ENCODE peak calls at places on chromosomes 12 and 14, in four cellular contexts. One of them, this sample, is unnamed.

GRCh38 chr12:96578526-96579125 is 89.2 kb downstream of the CFAP54 start:
- DNase-seq in CD8-positive, alpha-beta T cell: no peak
- DNase-seq in WERI-Rb-1: no peak
- DNase-seq in fibroblast of pulmonary artery: peak
- DNase-seq in this sample: no peak

GRCh38 chr14:101991336-101991735 is 27.0 kb downstream of the DYNC1H1 start:
- DNase-seq in fibroblast of pulmonary artery: no peak
- DNase-seq in WERI-Rb-1: no peak
- DNase-seq in CD8-positive, alpha-beta T cell: no peak
- DNase-seq in this sample: no peak

GRCh38 chr14:85762523-85762922 is 232.6 kb downstream of the FLRT2 start:
- DNase-seq in fibroblast of pulmonary artery: no peak
- DNase-seq in CD8-positive, alpha-beta T cell: no peak
- DNase-seq in WERI-Rb-1: no peak
- DNase-seq in this sample: no peak

GRCh38 chr12:93777249-93777648 is 100.1 kb downstream of the CRADD start:
- DNase-seq in WERI-Rb-1: no peak
- DNase-seq in fibroblast of pulmonary artery: peak
- DNase-seq in CD8-positive, alpha-beta T cell: no peak
- DNase-seq in this sample: peak

GRCh38 chr12:1527789-1528188 is 66.6 kb downstream of the FBXL14 start:
- DNase-seq in WERI-Rb-1: no peak
- DNase-seq in fibroblast of pulmonary artery: peak
- DNase-seq in CD8-positive, alpha-beta T cell: no peak
- DNase-seq in this sample: peak

GRCh38 chr12:9741726-9742125 is 8.8 kb upstream of the CLECL1 start:
- DNase-seq in WERI-Rb-1: no peak
- DNase-seq in CD8-positive, alpha-beta T cell: peak
- DNase-seq in fibroblast of pulmonary artery: no peak
- DNase-seq in this sample: no peak

GRCh38 chr12:40692617-40693502 is 621 bp downstream of the CNTN1 start:
- DNase-seq in fibroblast of pulmonary artery: no peak
- DNase-seq in CD8-positive, alpha-beta T cell: no peak
- DNase-seq in WERI-Rb-1: peak
- DNase-seq in this sample: no peak

GRCh38 chr14:91595736-91596135 is 85.6 kb upstream of the PPP4R3A start:
- DNase-seq in CD8-positive, alpha-beta T cell: no peak
- DNase-seq in fibroblast of pulmonary artery: no peak
- DNase-seq in WERI-Rb-1: no peak
- DNase-seq in this sample: no peak

GRCh38 chr14:58272589-58273372 is 25.6 kb upstream of the ARID4A start:
- DNase-seq in fibroblast of pulmonary artery: peak
- DNase-seq in WERI-Rb-1: no peak
- DNase-seq in CD8-positive, alpha-beta T cell: no peak
- DNase-seq in this sample: peak

GRCh38 chr12:88834226-88834625 is 254.0 kb upstream of the KITLG start:
- DNase-seq in WERI-Rb-1: no peak
- DNase-seq in fibroblast of pulmonary artery: peak
- DNase-seq in CD8-positive, alpha-beta T cell: no peak
- DNase-seq in this sample: peak

GRCh38 chr14:53493895-53494294 is 340.8 kb upstream of the DDHD1 start:
- DNase-seq in WERI-Rb-1: no peak
- DNase-seq in fibroblast of pulmonary artery: no peak
- DNase-seq in CD8-positive, alpha-beta T cell: no peak
- DNase-seq in this sample: no peak

GRCh38 chr12:45893240-45893639 is 97.1 kb downstream of the SCAF11 start:
- DNase-seq in WERI-Rb-1: peak
- DNase-seq in fibroblast of pulmonary artery: peak
- DNase-seq in CD8-positive, alpha-beta T cell: no peak
- DNase-seq in this sample: no peak

GRCh38 chr12:96862326-96862725 is 44.7 kb upstream of the NEDD1 start:
- DNase-seq in fibroblast of pulmonary artery: no peak
- DNase-seq in WERI-Rb-1: no peak
- DNase-seq in CD8-positive, alpha-beta T cell: no peak
- DNase-seq in this sample: no peak

GRCh38 chr14:54565236-54566151 is 1.4 kb upstream of the SAMD4A start:
- DNase-seq in WERI-Rb-1: peak
- DNase-seq in CD8-positive, alpha-beta T cell: peak
- DNase-seq in fibroblast of pulmonary artery: peak
- DNase-seq in this sample: peak

GRCh38 chr14:65926504-65926903 is 514.0 kb downstream of the FUT8 start:
- DNase-seq in fibroblast of pulmonary artery: no peak
- DNase-seq in CD8-positive, alpha-beta T cell: no peak
- DNase-seq in WERI-Rb-1: no peak
- DNase-seq in this sample: no peak
- H3K4me3 ChIP-seq in fibroblast of pulmonary artery: no peak
- H3K4me3 ChIP-seq in CD8-positive, alpha-beta T cell: no peak
- H3K4me3 ChIP-seq in WERI-Rb-1: no peak
- H3K4me3 ChIP-seq in this sample: no peak

GRCh38 chr12:38370311-38370710 is 53.7 kb downstream of the ALG10B start:
- DNase-seq in fibroblast of pulmonary artery: no peak
- DNase-seq in CD8-positive, alpha-beta T cell: no peak
- DNase-seq in WERI-Rb-1: no peak
- DNase-seq in this sample: no peak

DNA sequence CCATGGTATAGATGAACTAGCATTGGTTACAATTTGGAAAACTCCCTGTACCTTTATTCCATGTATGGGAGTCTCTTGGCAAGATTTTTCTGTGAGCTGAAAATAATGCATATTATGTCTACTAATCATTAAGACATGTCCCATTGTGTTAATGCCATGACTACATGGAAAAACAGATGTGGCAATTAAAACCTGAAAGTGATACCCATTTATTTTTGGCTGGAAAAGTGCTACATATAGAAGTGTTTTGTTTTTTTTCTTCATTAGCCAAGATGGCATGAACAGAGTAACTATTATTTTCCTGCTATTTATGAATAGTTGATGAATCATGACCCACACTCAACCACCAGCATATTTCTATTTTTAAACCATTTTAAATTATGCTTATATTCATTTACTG is 58.2 kb downstream of the ALG10B start:
- DNase-seq in WERI-Rb-1: no peak
- DNase-seq in CD8-positive, alpha-beta T cell: no peak
- DNase-seq in fibroblast of pulmonary artery: no peak
- DNase-seq in this sample: no peak
- H3K4me3 ChIP-seq in WERI-Rb-1: no peak
- H3K4me3 ChIP-seq in CD8-positive, alpha-beta T cell: no peak
- H3K4me3 ChIP-seq in fibroblast of pulmonary artery: no peak
- H3K4me3 ChIP-seq in this sample: no peak

DNA sequence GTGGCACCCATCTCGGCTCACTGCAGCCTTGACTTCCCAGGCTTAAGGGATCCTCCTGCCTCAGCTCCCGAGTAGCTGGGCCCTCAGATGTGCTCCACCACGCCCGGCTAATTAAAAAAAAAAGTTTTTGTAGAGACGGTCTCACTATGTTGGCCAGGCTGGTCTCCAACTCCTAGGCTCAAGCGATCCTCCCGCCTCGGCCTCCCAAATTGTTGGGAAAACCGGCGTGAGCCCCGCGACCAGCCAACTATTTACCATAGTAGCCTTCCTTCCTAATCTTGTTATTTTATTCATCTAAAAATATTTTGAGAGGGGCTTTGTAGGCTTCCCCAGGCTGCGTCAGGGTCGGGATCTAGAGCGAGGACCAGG is 25.4 kb upstream of the YY1 start:
- DNase-seq in fibroblast of pulmonary artery: no peak
- DNase-seq in WERI-Rb-1: no peak
- DNase-seq in CD8-positive, alpha-beta T cell: no peak
- DNase-seq in this sample: no peak
- H3K4me3 ChIP-seq in fibroblast of pulmonary artery: peak
- H3K4me3 ChIP-seq in WERI-Rb-1: peak
- H3K4me3 ChIP-seq in CD8-positive, alpha-beta T cell: peak
- H3K4me3 ChIP-seq in this sample: peak

DNA sequence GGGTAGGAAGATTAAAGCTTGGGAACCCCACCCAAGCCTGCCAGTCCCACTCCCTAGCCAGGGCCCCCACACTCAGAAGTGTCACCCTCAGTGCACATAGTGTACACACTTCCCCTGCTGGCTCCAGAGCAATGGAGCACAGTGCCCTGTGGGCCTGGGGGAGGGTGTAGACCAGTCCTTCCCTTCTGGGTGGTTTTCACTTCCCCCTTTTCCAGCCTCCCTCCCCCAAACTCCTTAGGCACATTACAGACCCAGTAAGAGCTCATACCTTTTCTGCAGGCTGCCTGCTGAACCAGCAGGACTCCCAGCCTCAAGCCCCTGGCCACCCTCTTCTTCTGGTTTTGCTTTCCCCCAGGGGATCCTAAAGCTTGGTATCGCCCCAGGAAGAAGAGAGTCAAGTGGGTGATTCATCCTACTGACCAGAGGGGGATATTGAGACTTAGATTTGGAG is at the start of gene ZNF385A:
- DNase-seq in WERI-Rb-1: peak
- DNase-seq in CD8-positive, alpha-beta T cell: no peak
- DNase-seq in fibroblast of pulmonary artery: no peak
- DNase-seq in this sample: no peak
- H3K4me3 ChIP-seq in WERI-Rb-1: peak
- H3K4me3 ChIP-seq in CD8-positive, alpha-beta T cell: no peak
- H3K4me3 ChIP-seq in fibroblast of pulmonary artery: no peak
- H3K4me3 ChIP-seq in this sample: no peak

DNA sequence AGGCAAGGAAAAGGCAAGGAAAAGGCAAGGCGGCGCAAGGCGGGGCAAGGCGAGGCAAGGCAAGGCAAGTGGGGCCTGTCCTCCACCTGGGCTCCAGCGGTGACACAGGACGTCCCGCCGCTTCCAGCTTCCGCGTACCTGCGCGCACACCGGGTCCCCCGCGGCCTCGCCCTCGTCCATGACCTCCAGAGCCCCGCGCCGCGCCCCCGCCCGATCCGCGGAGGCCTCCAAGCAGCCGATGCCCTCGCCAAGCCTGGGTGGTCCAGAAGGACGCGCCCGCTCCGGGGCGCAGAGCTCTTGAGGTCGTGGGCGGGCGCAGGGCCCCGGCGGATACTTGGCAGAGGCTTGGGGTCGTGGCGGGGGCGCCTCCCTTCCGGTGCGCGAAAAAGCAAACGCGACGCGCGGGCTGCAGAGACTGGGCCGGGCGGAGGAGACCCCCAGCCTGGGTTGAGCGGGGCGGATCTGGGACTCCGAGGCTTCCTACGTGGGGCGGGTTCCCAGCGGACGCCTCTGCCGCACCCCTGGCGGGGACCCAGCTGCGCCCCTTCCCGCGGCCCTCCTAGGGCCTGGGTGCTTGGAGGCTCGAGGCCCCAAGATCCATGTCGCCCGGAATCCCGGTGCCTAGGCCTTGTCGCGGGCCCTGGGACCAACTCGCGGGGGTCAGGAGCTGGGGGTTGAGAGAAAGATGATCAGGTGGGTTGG is 60.7 kb upstream of the EIF5 start:
- DNase-seq in fibroblast of pulmonary artery: no peak
- DNase-seq in WERI-Rb-1: no peak
- DNase-seq in CD8-positive, alpha-beta T cell: no peak
- DNase-seq in this sample: no peak
- H3K4me3 ChIP-seq in fibroblast of pulmonary artery: no peak
- H3K4me3 ChIP-seq in WERI-Rb-1: no peak
- H3K4me3 ChIP-seq in CD8-positive, alpha-beta T cell: no peak
- H3K4me3 ChIP-seq in this sample: peak

GRCh38 chr14:73753887-73754880 is 40.0 kb upstream of the PNMA1 start:
- DNase-seq in WERI-Rb-1: no peak
- DNase-seq in fibroblast of pulmonary artery: no peak
- DNase-seq in CD8-positive, alpha-beta T cell: no peak
- DNase-seq in this sample: no peak

GRCh38 chr14:73753043-73753886 is 39.1 kb upstream of the PNMA1 start:
- DNase-seq in WERI-Rb-1: no peak
- DNase-seq in fibroblast of pulmonary artery: peak
- DNase-seq in CD8-positive, alpha-beta T cell: peak
- DNase-seq in this sample: no peak

GRCh38 chr14:73751157-73751691 is 37.0 kb upstream of the PNMA1 start:
- DNase-seq in fibroblast of pulmonary artery: no peak
- DNase-seq in WERI-Rb-1: no peak
- DNase-seq in CD8-positive, alpha-beta T cell: no peak
- DNase-seq in this sample: no peak

GRCh38 chr14:73750161-73750901 is 36.1 kb upstream of the PNMA1 start:
- DNase-seq in CD8-positive, alpha-beta T cell: no peak
- DNase-seq in WERI-Rb-1: no peak
- DNase-seq in fibroblast of pulmonary artery: no peak
- DNase-seq in this sample: no peak

GRCh38 chr14:73752297-73752992 is 38.3 kb upstream of the PNMA1 start:
- DNase-seq in WERI-Rb-1: no peak
- DNase-seq in CD8-positive, alpha-beta T cell: peak
- DNase-seq in fibroblast of pulmonary artery: peak
- DNase-seq in this sample: no peak
- H3K4me3 ChIP-seq in WERI-Rb-1: no peak
- H3K4me3 ChIP-seq in CD8-positive, alpha-beta T cell: peak
- H3K4me3 ChIP-seq in fibroblast of pulmonary artery: no peak
- H3K4me3 ChIP-seq in this sample: no peak

DNA sequence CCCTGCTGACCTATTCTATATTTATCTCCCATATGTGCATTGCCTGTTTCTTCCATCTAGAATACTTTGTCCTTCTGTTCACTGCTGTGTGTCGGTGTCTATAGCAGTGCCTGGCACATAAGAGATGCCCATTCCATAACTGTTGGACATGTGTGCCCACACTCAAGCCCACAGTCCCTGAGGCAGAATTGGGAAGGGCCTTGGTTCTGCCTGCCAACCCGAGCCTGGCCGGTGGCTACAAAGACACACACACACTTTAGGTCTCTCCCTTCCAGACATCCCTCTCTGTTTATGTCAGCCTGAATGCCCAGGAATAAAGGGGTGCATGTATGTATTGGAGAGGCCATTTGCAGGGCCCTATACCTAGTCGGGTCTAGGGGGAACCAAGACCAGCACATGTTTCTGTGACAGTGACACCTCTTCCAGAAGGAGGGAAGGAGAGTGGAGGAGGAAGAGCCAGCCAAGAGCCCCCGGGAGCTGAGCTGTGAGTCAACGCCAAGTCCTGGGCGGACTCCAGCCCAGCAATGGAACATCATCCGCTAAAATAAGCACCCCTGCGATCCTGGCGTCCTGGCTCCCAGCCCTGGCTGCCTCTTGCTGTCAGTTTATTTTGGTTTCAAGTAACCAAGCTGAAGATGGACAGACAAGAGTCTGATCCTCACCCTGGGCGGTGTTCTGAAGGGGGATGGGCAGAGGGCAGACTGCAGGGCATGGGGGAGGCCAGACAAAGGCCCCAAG is 4.3 kb upstream of the ASB2 start:
- DNase-seq in fibroblast of pulmonary artery: no peak
- DNase-seq in CD8-positive, alpha-beta T cell: no peak
- DNase-seq in WERI-Rb-1: no peak
- DNase-seq in this sample: no peak
- H3K4me3 ChIP-seq in fibroblast of pulmonary artery: no peak
- H3K4me3 ChIP-seq in CD8-positive, alpha-beta T cell: no peak
- H3K4me3 ChIP-seq in WERI-Rb-1: no peak
- H3K4me3 ChIP-seq in this sample: no peak

DNA sequence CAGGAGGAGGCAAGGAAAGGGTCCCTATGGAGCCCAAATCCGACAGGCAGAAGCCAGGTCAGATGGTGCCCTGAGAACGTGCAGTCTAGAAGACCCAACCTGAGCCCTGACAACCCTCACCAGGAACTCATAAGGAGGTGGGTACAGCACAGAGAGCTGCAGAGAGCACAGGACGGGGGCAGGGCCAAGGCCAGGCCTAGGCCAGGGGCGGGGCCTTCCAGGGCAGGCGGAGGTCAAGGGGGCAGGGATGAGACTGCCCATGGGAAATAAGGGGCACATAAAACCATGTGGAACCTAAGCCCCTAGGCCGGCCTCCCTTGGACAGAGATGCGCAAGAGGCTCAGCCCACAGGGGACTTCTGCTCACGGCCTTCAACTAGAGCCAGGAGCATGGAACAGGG is 45.1 kb downstream of the SSH1 start:
- DNase-seq in fibroblast of pulmonary artery: no peak
- DNase-seq in CD8-positive, alpha-beta T cell: no peak
- DNase-seq in WERI-Rb-1: no peak
- DNase-seq in this sample: no peak
- H3K4me3 ChIP-seq in fibroblast of pulmonary artery: no peak
- H3K4me3 ChIP-seq in CD8-positive, alpha-beta T cell: no peak
- H3K4me3 ChIP-seq in WERI-Rb-1: no peak
- H3K4me3 ChIP-seq in this sample: no peak

GRCh38 chr14:77040309-77040994 is 11.9 kb upstream of the IRF2BPL start:
- DNase-seq in WERI-Rb-1: peak
- DNase-seq in CD8-positive, alpha-beta T cell: peak
- DNase-seq in fibroblast of pulmonary artery: peak
- DNase-seq in this sample: peak
- H3K4me3 ChIP-seq in WERI-Rb-1: peak
- H3K4me3 ChIP-seq in CD8-positive, alpha-beta T cell: peak
- H3K4me3 ChIP-seq in fibroblast of pulmonary artery: peak
- H3K4me3 ChIP-seq in this sample: peak

This sample was measured in brain microvascular endothelial cell.